ENCODE peak calls at places on chromosomes 11 and 22, in five cellular contexts. R, Q, N, S and H are unnamed samples.

GRCh38 chr11:8963569-8964323 is 496 bp downstream of the TMEM9B start:
- DNase-seq in R (peak; percentile 92), Q (peak; percentile 85), N (peak; percentile 90), S (no peak), H (peak; percentile 32)

GRCh38 chr11:134944986-134945385 is 532.9 kb upstream of the B3GAT1 start:
- DNase-seq in R (no peak), Q (no peak), N (no peak), S (no peak), H (no peak)

GRCh38 chr22:30287626-30288413 is 1.5 kb downstream of the CASTOR1 start:
- DNase-seq in R (peak; percentile 91), Q (peak; percentile 38), N (peak; percentile 90), S (peak; percentile 79), H (peak; percentile 66)

GRCh38 chr11:27972432-27973170 is 135.4 kb downstream of the KIF18A start:
- DNase-seq in R (no peak), Q (peak; percentile 32), N (no peak), S (no peak), H (no peak)

GRCh38 chr22:41576877-41577276 is 12.8 kb downstream of the PMM1 start:
- DNase-seq in R (no peak), Q (no peak), N (peak; percentile 40), S (no peak), H (peak; percentile 63)

GRCh38 chr11:116913000-116913399 is 75.6 kb upstream of the APOA1 start:
- DNase-seq in R (no peak), Q (no peak), N (no peak), S (peak; percentile 71), H (no peak)

GRCh38 chr11:92528051-92528450 is 303.4 kb downstream of the FAT3 start:
- DNase-seq in R (no peak), Q (no peak), N (no peak), S (peak; percentile 75), H (no peak)

GRCh38 chr11:73951797-73952196 is 971 bp downstream of the DNAJB13 start:
- DNase-seq in R (no peak), Q (peak; percentile 56), N (no peak), S (no peak), H (no peak)

GRCh38 chr11:35647535-35648092 is 15.0 kb upstream of the TRIM44 start:
- DNase-seq in R (no peak), Q (peak; percentile 53), N (no peak), S (no peak), H (no peak)

GRCh38 chr22:46050916-46051614 is 74.1 kb upstream of the WNT7B start:
- DNase-seq in R (peak; percentile 71), Q (no peak), N (no peak), S (no peak), H (no peak)